ENCODE peak calls at places on chromosome 17, in six cellular contexts. U is ELF-1, D is AG08395, I is naive B cell, Z is T-cell, S is B cell. V is an unnamed sample.
A peak's percentile ranks its signal among the peaks of the same experiment; 100 is the strongest.

GRCh38 chr17:9987779-9988585 is 82.9 kb upstream of the RCVRN start:
- DNase-seq in S (peak; percentile 65), I (peak; percentile 30), U (peak; percentile 59), Z (peak; percentile 4), D (peak; percentile 62), V (no peak)

GRCh38 chr17:68580236-68580903 is 20.8 kb downstream of the FAM20A start:
- DNase-seq in D (peak; percentile 84), S (no peak), U (no peak), I (no peak), Z (no peak), V (peak; percentile 85)

GRCh38 chr17:6787081-6787693 is 11.2 kb downstream of the FBXO39 start:
- DNase-seq in U (no peak), S (no peak), I (no peak), Z (no peak), D (no peak), V (no peak)

GRCh38 chr17:64097196-64097936 is 32.6 kb downstream of the ERN1 start:
- DNase-seq in I (no peak), U (no peak), D (no peak), Z (no peak), S (no peak), V (no peak)

GRCh38 chr17:17713839-17714238 is 32.6 kb downstream of the RAI1 start:
- DNase-seq in I (no peak), U (no peak), Z (no peak), D (no peak), S (no peak), V (no peak)

GRCh38 chr17:78014651-78015050 is 56.1 kb downstream of the TNRC6C start:
- DNase-seq in U (no peak), I (no peak), S (no peak), Z (no peak), D (no peak), V (no peak)

GRCh38 chr17:81028506-81028858 is 6.5 kb upstream of the BAIAP2 start:
- DNase-seq in Z (no peak), I (no peak), D (no peak), S (no peak), U (no peak), V (no peak)

GRCh38 chr17:50437409-50437808 is 11.4 kb downstream of the ACSF2 start:
- DNase-seq in S (no peak), U (no peak), D (no peak), I (no peak), Z (no peak), V (no peak)

GRCh38 chr17:79864617-79865250 is 25.5 kb upstream of the CBX4 start:
- DNase-seq in U (no peak), Z (no peak), D (no peak), I (no peak), S (no peak), V (no peak)

GRCh38 chr17:39970157-39970692 is 7.4 kb downstream of the GSDMA start:
- DNase-seq in I (no peak), Z (no peak), S (no peak), D (no peak), U (no peak), V (no peak)

GRCh38 chr17:75640556-75641119 is 7.4 kb downstream of the SMIM5 start:
- DNase-seq in D (no peak), Z (no peak), S (no peak), I (no peak), U (no peak), V (no peak)

GRCh38 chr17:38982858-38983746 is 15.9 kb upstream of the FBXO47 start:
- DNase-seq in I (peak; percentile 54), D (peak; percentile 68), Z (peak; percentile 44), S (peak; percentile 70), U (peak; percentile 38), V (peak; percentile 67)

GRCh38 chr17:7438050-7438614 is 1.2 kb upstream of the FGF11 start:
- DNase-seq in U (peak; percentile 67), I (peak; percentile 61), S (peak; percentile 78), D (no peak), Z (peak; percentile 49), V (no peak)

GRCh38 chr17:5584971-5585794 is 874 bp upstream of the NLRP1 start:
- DNase-seq in D (peak; percentile 88), S (peak; percentile 33), Z (no peak), I (no peak), U (no peak), V (no peak)

GRCh38 chr17:2867441-2868424 is 71.5 kb downstream of the RAP1GAP2 start:
- DNase-seq in S (no peak), I (no peak), Z (no peak), U (peak; percentile 87), D (peak; percentile 63), V (no peak)

GRCh38 chr17:82872591-82873520 is 33.0 kb upstream of the ZNF750 start:
- DNase-seq in D (no peak), Z (no peak), S (peak; percentile 84), I (peak; percentile 79), U (no peak), V (no peak)

GRCh38 chr17:73508931-73509605 is 135.2 kb downstream of the SDK2 start:
- DNase-seq in Z (no peak), D (no peak), U (no peak), S (no peak), I (no peak), V (no peak)

GRCh38 chr17:6724009-6724408 is 10.8 kb upstream of the SLC13A5 start:
- DNase-seq in U (no peak), D (no peak), Z (no peak), S (no peak), I (no peak), V (no peak)

GRCh38 chr17:42365136-42365535 is 23.1 kb downstream of the STAT3 start:
- DNase-seq in I (no peak), U (no peak), D (peak; percentile 76), Z (no peak), S (no peak), V (no peak)

GRCh38 chr17:32111141-32111771 is 31.0 kb upstream of the RHOT1 start:
- DNase-seq in Z (peak; percentile 41), I (no peak), D (no peak), U (peak; percentile 72), S (peak; percentile 22), V (no peak)

GRCh38 chr17:74920679-74921044 is 2.4 kb downstream of the USH1G start:
- DNase-seq in Z (no peak), U (no peak), I (no peak), D (no peak), S (no peak), V (no peak)

GRCh38 chr17:72460711-72461110 is 339.9 kb downstream of the SOX9 start:
- DNase-seq in Z (no peak), S (no peak), I (no peak), D (no peak), U (no peak), V (no peak)

GRCh38 chr17:79921411-79922160 is 82.3 kb upstream of the CBX4 start:
- DNase-seq in D (no peak), Z (no peak), U (no peak), S (no peak), I (no peak), V (no peak)

GRCh38 chr17:76397687-76398522 is 13.5 kb downstream of the SPHK1 start:
- DNase-seq in D (peak; percentile 93), Z (peak; percentile 71), I (peak; percentile 69), U (peak; percentile 86), S (peak; percentile 85), V (peak; percentile 67)

GRCh38 chr17:47643116-47643515 is 6.6 kb upstream of the KPNB1 start:
- DNase-seq in I (no peak), S (no peak), U (no peak), D (no peak), Z (no peak), V (no peak)

GRCh38 chr17:8718001-8718563 is 26.6 kb downstream of the CCDC42 start:
- DNase-seq in Z (no peak), D (no peak), S (no peak), I (no peak), U (no peak), V (no peak)

GRCh38 chr17:32631341-32632109 is 144.7 kb downstream of the CDK5R1 start:
- DNase-seq in S (no peak), Z (no peak), I (no peak), D (no peak), U (no peak), V (no peak)

GRCh38 chr17:73956595-73957465 is 246.6 kb upstream of the RPL38 start:
- DNase-seq in S (peak; percentile 45), I (peak; percentile 26), D (peak; percentile 60), Z (peak; percentile 43), U (peak; percentile 95), V (no peak)

GRCh38 chr17:75661531-75661930 is 5.4 kb downstream of the RECQL5 start:
- DNase-seq in D (no peak), Z (no peak), I (no peak), U (no peak), S (no peak), V (no peak)

GRCh38 chr17:66337268-66337667 is 34.9 kb downstream of the PRKCA start:
- DNase-seq in S (no peak), Z (no peak), I (no peak), U (no peak), D (no peak), V (no peak)

GRCh38 chr17:68296217-68297140 is 5.2 kb downstream of the ARSG start:
- DNase-seq in S (no peak), U (peak; percentile 86), I (no peak), Z (peak; percentile 71), D (no peak), V (peak; percentile 66)

GRCh38 chr17:9434502-9435113 is 141.0 kb downstream of the STX8 start:
- DNase-seq in D (no peak), U (peak; percentile 4), S (no peak), I (no peak), Z (no peak), V (no peak)

GRCh38 chr17:75976175-75976848 is 2.7 kb downstream of the ACOX1 start:
- DNase-seq in D (no peak), Z (no peak), S (no peak), U (no peak), I (no peak), V (no peak)

GRCh38 chr17:41360291-41360995 is 9.2 kb downstream of the KRT33B start:
- DNase-seq in S (no peak), I (no peak), D (peak; percentile 48), Z (no peak), U (peak; percentile 58), V (no peak)

GRCh38 chr17:73199751-73200317 is 7.0 kb downstream of the COG1 start:
- DNase-seq in U (no peak), I (no peak), S (no peak), Z (no peak), D (no peak), V (no peak)

GRCh38 chr17:61470530-61471136 is 18.4 kb downstream of the TBX4 start:
- DNase-seq in I (no peak), D (no peak), Z (no peak), S (no peak), U (no peak), V (no peak)